ENCODE peak calls at places on chromosomes 2 and 18, in eight cellular contexts. Y is left ventricle myocardium superior; J is type B pancreatic cell; F is ELF-1; M is AG08395; V is Panc1; I is fibroblast of mammary gland; B is CD8-positive, alpha-beta memory T cell. W is an unnamed sample.

GRCh38 chr2:83970262-83970929 is 488.7 kb downstream of the SUCLG1 start:
- DNase-seq in B (no peak), V (no peak), M (no peak), F (no peak), Y (no peak), I (no peak), J (no peak), W (no peak)

GRCh38 chr18:33577688-33578370 is at the start of gene ASXL3:
- DNase-seq in V (no peak), B (no peak), M (peak; percentile 12), F (peak; percentile 36), Y (peak; percentile 73), I (no peak), J (peak; percentile 79), W (peak; percentile 6)

GRCh38 chr2:558302-558642 is 118.9 kb downstream of the TMEM18 start:
- DNase-seq in M (no peak), F (no peak), B (no peak), J (no peak), Y (no peak), V (no peak), I (no peak), W (no peak)

GRCh38 chr2:101792208-101792607 is 94.7 kb downstream of the MAP4K4 start:
- DNase-seq in J (no peak), M (no peak), F (no peak), B (no peak), I (no peak), V (no peak), Y (no peak), W (no peak)

GRCh38 chr2:239026711-239027430 is 179.0 kb downstream of the TWIST2 start:
- DNase-seq in Y (peak; percentile 39), M (no peak), I (no peak), V (no peak), B (no peak), J (no peak), F (peak; percentile 38), W (peak; percentile 31)

GRCh38 chr2:178229927-178230326 is 35.6 kb downstream of the OSBPL6 start:
- DNase-seq in B (no peak), F (no peak), Y (no peak), I (no peak), V (no peak), M (no peak), J (no peak), W (no peak)

GRCh38 chr2:112829247-112829646 is 7.3 kb downstream of the IL1B start:
- DNase-seq in M (no peak), F (no peak), I (peak; percentile 25), J (no peak), V (no peak), Y (no peak), B (no peak), W (no peak)

GRCh38 chr2:37119182-37119581 is 34.9 kb downstream of the GPATCH11 start:
- DNase-seq in I (no peak), J (no peak), B (no peak), Y (no peak), V (no peak), F (no peak), M (no peak), W (no peak)

GRCh38 chr2:118632921-118633320 is 214.5 kb downstream of the EN1 start:
- DNase-seq in I (no peak), Y (no peak), B (no peak), V (no peak), M (no peak), J (no peak), F (no peak), W (no peak)

GRCh38 chr2:126385983-126386382 is 270.0 kb upstream of the GYPC start:
- DNase-seq in B (no peak), M (no peak), Y (no peak), J (no peak), I (no peak), V (no peak), F (no peak), W (no peak)

GRCh38 chr2:134206029-134206428 is 47.8 kb upstream of the MGAT5 start:
- DNase-seq in M (no peak), F (no peak), Y (no peak), I (no peak), J (no peak), B (no peak), V (no peak), W (no peak)

GRCh38 chr2:40592223-40592622 is 140.3 kb upstream of the SLC8A1 start:
- DNase-seq in M (no peak), J (no peak), I (no peak), F (no peak), B (no peak), Y (no peak), V (no peak), W (no peak)

GRCh38 chr18:3251963-3252277 is 4.3 kb downstream of the MYL12A start:
- DNase-seq in Y (no peak), F (no peak), J (no peak), B (no peak), I (no peak), V (no peak), M (no peak), W (no peak)

GRCh38 chr2:171034315-171034714 is 105.3 kb downstream of the GORASP2 start:
- DNase-seq in B (no peak), J (no peak), M (no peak), V (no peak), F (no peak), I (no peak), Y (no peak), W (no peak)

GRCh38 chr2:9484533-9484932 is 10.2 kb downstream of the IAH1 start:
- DNase-seq in J (no peak), M (no peak), B (no peak), Y (no peak), I (peak; percentile 80), V (no peak), F (no peak), W (no peak)

GRCh38 chr2:75787532-75788132 is 76.9 kb upstream of the GCFC2 start:
- DNase-seq in Y (no peak), M (peak; percentile 22), B (no peak), V (no peak), J (no peak), I (peak; percentile 42), F (no peak), W (no peak)

GRCh38 chr2:236603361-236604015 is 33.9 kb downstream of the ACKR3 start:
- DNase-seq in Y (no peak), M (no peak), F (no peak), J (no peak), V (no peak), I (no peak), B (no peak), W (no peak)

GRCh38 chr2:97067279-97068004 is 27.2 kb downstream of the FAHD2B start:
- DNase-seq in F (no peak), V (no peak), Y (no peak), M (no peak), J (no peak), I (no peak), B (no peak), W (no peak)

GRCh38 chr2:121293450-121294325 is 8.7 kb upstream of the TFCP2L1 start:
- DNase-seq in B (no peak), M (no peak), Y (peak; percentile 47), F (no peak), I (no peak), V (no peak), J (peak; percentile 59), W (no peak)

GRCh38 chr2:197893403-197894177 is 89.2 kb downstream of the PLCL1 start:
- DNase-seq in M (no peak), B (no peak), I (no peak), V (no peak), F (peak; percentile 21), J (no peak), Y (peak; percentile 60), W (no peak)

GRCh38 chr18:12657849-12658829 is at the start of gene SPIRE1:
- DNase-seq in B (peak; percentile 41), J (peak; percentile 75), Y (peak; percentile 89), V (no peak), M (peak; percentile 79), F (peak; percentile 75), I (peak; percentile 55), W (peak; percentile 66)

W was measured in BE2C.